ENCODE peak calls at places on chromosomes 16 and 17, in eight cellular contexts. One of them, this sample, is unnamed.

GRCh38 chr16:55820615-55821014 is 12.3 kb downstream of the CES1 start:
- DNase-seq in NCI-H1436: no peak
- DNase-seq in HFF-Myc: no peak
- DNase-seq in fibroblast of lung: no peak
- DNase-seq in IMR-90: no peak
- DNase-seq in endothelial cell of umbilical vein: no peak
- DNase-seq in AG08395: no peak
- DNase-seq in stimulated activated naive B cell treated with anti-CD40 and anti-IgM and Interleukin-4, amounts not matched to agents 10 μg/mL and 1 μg/mL and 100 μg/mL, for 72 hours: no peak
- DNase-seq in this sample: no peak

GRCh38 chr17:18314059-18314730 is 599 bp downstream of the TOP3A start:
- DNase-seq in NCI-H1436: no peak
- DNase-seq in HFF-Myc: no peak
- DNase-seq in fibroblast of lung: peak; percentile 9
- DNase-seq in IMR-90: peak; percentile 5
- DNase-seq in endothelial cell of umbilical vein: peak; percentile 56
- DNase-seq in AG08395: no peak
- DNase-seq in stimulated activated naive B cell treated with anti-CD40 and anti-IgM and Interleukin-4, amounts not matched to agents 10 μg/mL and 1 μg/mL and 100 μg/mL, for 72 hours: no peak
- DNase-seq in this sample: no peak

GRCh38 chr17:66177048-66177447 is 14.9 kb downstream of the CEP112 start:
- DNase-seq in NCI-H1436: no peak
- DNase-seq in HFF-Myc: no peak
- DNase-seq in fibroblast of lung: no peak
- DNase-seq in IMR-90: no peak
- DNase-seq in endothelial cell of umbilical vein: no peak
- DNase-seq in AG08395: no peak
- DNase-seq in stimulated activated naive B cell treated with anti-CD40 and anti-IgM and Interleukin-4, amounts not matched to agents 10 μg/mL and 1 μg/mL and 100 μg/mL, for 72 hours: no peak
- DNase-seq in this sample: no peak

GRCh38 chr16:2745116-2745890 is 7.1 kb upstream of the SRRM2 start:
- DNase-seq in NCI-H1436: no peak
- DNase-seq in HFF-Myc: no peak
- DNase-seq in fibroblast of lung: no peak
- DNase-seq in IMR-90: no peak
- DNase-seq in endothelial cell of umbilical vein: no peak
- DNase-seq in AG08395: no peak
- DNase-seq in stimulated activated naive B cell treated with anti-CD40 and anti-IgM and Interleukin-4, amounts not matched to agents 10 μg/mL and 1 μg/mL and 100 μg/mL, for 72 hours: no peak
- DNase-seq in this sample: no peak

GRCh38 chr17:68197091-68197996 is 50.5 kb upstream of the AMZ2 start:
- DNase-seq in NCI-H1436: no peak
- DNase-seq in HFF-Myc: no peak
- DNase-seq in fibroblast of lung: no peak
- DNase-seq in IMR-90: no peak
- DNase-seq in endothelial cell of umbilical vein: no peak
- DNase-seq in AG08395: no peak
- DNase-seq in stimulated activated naive B cell treated with anti-CD40 and anti-IgM and Interleukin-4, amounts not matched to agents 10 μg/mL and 1 μg/mL and 100 μg/mL, for 72 hours: no peak
- DNase-seq in this sample: no peak

GRCh38 chr17:50057521-50057991 is 1.6 kb downstream of the ITGA3 start:
- DNase-seq in NCI-H1436: no peak
- DNase-seq in HFF-Myc: no peak
- DNase-seq in fibroblast of lung: no peak
- DNase-seq in IMR-90: no peak
- DNase-seq in endothelial cell of umbilical vein: no peak
- DNase-seq in AG08395: no peak
- DNase-seq in stimulated activated naive B cell treated with anti-CD40 and anti-IgM and Interleukin-4, amounts not matched to agents 10 μg/mL and 1 μg/mL and 100 μg/mL, for 72 hours: no peak
- DNase-seq in this sample: no peak

GRCh38 chr16:54447606-54448440 is 161.2 kb upstream of the IRX3 start:
- DNase-seq in NCI-H1436: no peak
- DNase-seq in HFF-Myc: peak; percentile 39
- DNase-seq in fibroblast of lung: peak; percentile 70
- DNase-seq in IMR-90: peak; percentile 54
- DNase-seq in endothelial cell of umbilical vein: no peak
- DNase-seq in AG08395: peak; percentile 84
- DNase-seq in stimulated activated naive B cell treated with anti-CD40 and anti-IgM and Interleukin-4, amounts not matched to agents 10 μg/mL and 1 μg/mL and 100 μg/mL, for 72 hours: no peak
- DNase-seq in this sample: no peak

GRCh38 chr17:12365805-12366204 is 299.9 kb upstream of the MYOCD start:
- DNase-seq in NCI-H1436: no peak
- DNase-seq in HFF-Myc: no peak
- DNase-seq in fibroblast of lung: peak; percentile 20
- DNase-seq in IMR-90: peak; percentile 72
- DNase-seq in endothelial cell of umbilical vein: no peak
- DNase-seq in AG08395: no peak
- DNase-seq in stimulated activated naive B cell treated with anti-CD40 and anti-IgM and Interleukin-4, amounts not matched to agents 10 μg/mL and 1 μg/mL and 100 μg/mL, for 72 hours: no peak
- DNase-seq in this sample: no peak

GRCh38 chr17:66531826-66532439 is 229.5 kb downstream of the PRKCA start:
- DNase-seq in NCI-H1436: no peak
- DNase-seq in HFF-Myc: no peak
- DNase-seq in fibroblast of lung: no peak
- DNase-seq in IMR-90: peak; percentile 51
- DNase-seq in endothelial cell of umbilical vein: no peak
- DNase-seq in AG08395: no peak
- DNase-seq in stimulated activated naive B cell treated with anti-CD40 and anti-IgM and Interleukin-4, amounts not matched to agents 10 μg/mL and 1 μg/mL and 100 μg/mL, for 72 hours: no peak
- DNase-seq in this sample: no peak

GRCh38 chr16:82562183-82562677 is 64.5 kb upstream of the CDH13 start:
- DNase-seq in NCI-H1436: no peak
- DNase-seq in HFF-Myc: no peak
- DNase-seq in fibroblast of lung: no peak
- DNase-seq in IMR-90: no peak
- DNase-seq in endothelial cell of umbilical vein: no peak
- DNase-seq in AG08395: no peak
- DNase-seq in stimulated activated naive B cell treated with anti-CD40 and anti-IgM and Interleukin-4, amounts not matched to agents 10 μg/mL and 1 μg/mL and 100 μg/mL, for 72 hours: no peak
- DNase-seq in this sample: no peak